ENCODE peak calls at places on chromosomes 1 and 21, in five cellular contexts. Y is esophagus muscularis mucosa, E is stomach, Q is spleen, B is H1. U is an unnamed sample.

GRCh38 chr1:42660907-42661500 is 2.8 kb downstream of the PPIH start:
- DNase-seq in Q (no peak), B (no peak), Y (no peak), E (no peak), U (no peak)

GRCh38 chr1:150309758-150310495 is 11.4 kb upstream of the PRPF3 start:
- DNase-seq in Y (no peak), B (no peak), E (no peak), Q (no peak), U (no peak)

GRCh38 chr21:34889287-34889536 is 159.9 kb downstream of the RUNX1 start:
- DNase-seq in B (no peak), E (peak), Q (peak), Y (peak), U (peak)

GRCh38 chr1:111455642-111456031 is 6.4 kb downstream of the ATP5PB start:
- DNase-seq in E (no peak), Y (no peak), Q (no peak), B (no peak), U (no peak)

GRCh38 chr21:42398130-42398394 is 2.2 kb upstream of the TMPRSS3 start:
- DNase-seq in Q (no peak), Y (no peak), E (no peak), B (no peak), U (no peak)

GRCh38 chr1:169576241-169576933 is 9.9 kb downstream of the F5 start:
- DNase-seq in B (no peak), Y (no peak), E (no peak), Q (no peak), U (no peak)

GRCh38 chr1:113617438-113618141 is 141.7 kb downstream of the PHTF1 start:
- DNase-seq in Q (no peak), B (no peak), E (no peak), Y (no peak), U (no peak)

GRCh38 chr21:16492892-16493291 is 763.1 kb downstream of the USP25 start:
- DNase-seq in B (no peak), E (no peak), Y (no peak), Q (no peak), U (no peak)

GRCh38 chr1:203175237-203176181 is at the start of gene MYBPH:
- DNase-seq in B (no peak), E (no peak), Y (no peak), Q (peak), U (no peak)

GRCh38 chr21:34908424-34909055 is 140.6 kb downstream of the RUNX1 start:
- DNase-seq in Y (no peak), E (no peak), B (no peak), Q (no peak), U (no peak)

GRCh38 chr1:156805766-156806511 is 10.7 kb downstream of the SH2D2A start:
- DNase-seq in E (no peak), Q (no peak), Y (no peak), B (no peak), U (no peak)

GRCh38 chr1:12810691-12811408 is 19.7 kb downstream of the PRAMEF1 start:
- DNase-seq in Y (no peak), E (no peak), B (no peak), Q (no peak), U (no peak)

GRCh38 chr1:246726255-246726679 is 2.1 kb downstream of the SCCPDH start:
- DNase-seq in E (no peak), Y (no peak), B (no peak), Q (no peak), U (no peak)

GRCh38 chr1:216750031-216750627 is 26.9 kb upstream of the ESRRG start:
- DNase-seq in Q (no peak), Y (no peak), E (peak), B (peak), U (no peak)
- TF ChIP-seq CTCF in Q (peak), Y (peak), E (peak), B (peak), U (peak)

GRCh38 chr1:31082385-31082784 is 16.9 kb upstream of the PUM1 start:
- DNase-seq in Y (no peak), Q (no peak), B (no peak), E (no peak), U (no peak)
- TF ChIP-seq POLR2AphosphoS5 in Y (no peak), Q (no peak), B (no peak), E (no peak), U (no peak)

GRCh38 chr1:211842518-211842917 is 12.0 kb upstream of the LPGAT1 start:
- DNase-seq in Y (no peak), B (no peak), Q (no peak), E (no peak), U (no peak)

GRCh38 chr1:211839106-211839505 is 8.5 kb upstream of the LPGAT1 start:
- DNase-seq in Y (no peak), E (no peak), Q (no peak), B (no peak), U (no peak)

GRCh38 chr1:211843018-211843417 is 12.5 kb upstream of the LPGAT1 start:
- DNase-seq in Q (no peak), Y (no peak), E (no peak), B (no peak), U (no peak)

DNA sequence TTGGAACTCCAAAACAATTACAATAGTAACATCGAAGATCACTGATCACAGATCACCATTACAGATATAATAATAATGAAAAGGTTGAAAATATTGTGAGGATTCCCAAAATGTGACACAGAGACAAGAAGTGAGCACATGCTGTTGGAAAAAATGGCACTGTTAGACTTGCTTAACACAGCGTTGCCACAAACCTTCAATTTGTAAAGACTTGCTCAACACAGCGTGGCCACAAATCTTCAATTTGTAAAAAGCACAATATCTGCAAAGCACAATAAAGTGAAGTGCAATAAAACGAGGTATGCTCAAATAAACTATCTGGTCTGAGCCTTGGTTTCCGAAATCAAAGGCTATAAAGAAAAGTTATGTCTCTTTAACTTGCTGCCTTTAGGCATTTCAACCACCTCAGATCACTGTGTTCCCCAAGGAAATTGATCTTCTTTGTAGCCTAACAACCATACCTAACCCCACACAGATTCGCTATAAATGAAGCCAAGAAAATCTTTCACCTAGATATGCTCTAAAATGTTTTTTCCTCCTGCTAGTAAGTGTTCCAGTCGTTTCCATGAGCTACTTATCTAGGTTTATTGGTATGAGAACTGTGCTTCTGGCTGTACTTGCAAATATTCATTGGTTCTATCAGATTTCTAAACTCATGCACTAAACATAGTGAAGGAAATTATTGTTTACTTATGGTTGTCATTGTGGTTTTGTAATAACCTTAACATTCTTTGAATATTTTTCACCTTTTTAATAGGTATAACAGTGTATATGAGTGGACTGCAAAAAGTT is 13.1 kb upstream of the LPGAT1 start:
- DNase-seq in Q (no peak), E (no peak), B (no peak), Y (no peak), U (no peak)
- H3K4me3 ChIP-seq in Q (no peak), E (no peak), B (no peak), Y (no peak), U (no peak)

GRCh38 chr1:33724348-33724747 is 139.5 kb upstream of the HMGB4 start:
- DNase-seq in Y (no peak), B (no peak), E (no peak), Q (no peak), U (no peak)
- TF ChIP-seq CTCF in Y (no peak), B (peak), E (no peak), Q (no peak), U (no peak)

GRCh38 chr1:46403916-46404315 is 9.8 kb downstream of the FAAH start:
- DNase-seq in Q (no peak), Y (no peak), B (no peak), E (no peak), U (no peak)

GRCh38 chr1:46401514-46401913 is 7.4 kb downstream of the FAAH start:
- DNase-seq in Q (no peak), B (no peak), Y (no peak), E (no peak), U (no peak)

GRCh38 chr1:46400398-46400797 is 6.3 kb downstream of the FAAH start:
- DNase-seq in E (no peak), B (no peak), Y (no peak), Q (no peak), U (no peak)

GRCh38 chr1:46404482-46405203 is 10.5 kb downstream of the FAAH start:
- DNase-seq in Q (no peak), E (no peak), Y (no peak), B (no peak), U (no peak)

DNA sequence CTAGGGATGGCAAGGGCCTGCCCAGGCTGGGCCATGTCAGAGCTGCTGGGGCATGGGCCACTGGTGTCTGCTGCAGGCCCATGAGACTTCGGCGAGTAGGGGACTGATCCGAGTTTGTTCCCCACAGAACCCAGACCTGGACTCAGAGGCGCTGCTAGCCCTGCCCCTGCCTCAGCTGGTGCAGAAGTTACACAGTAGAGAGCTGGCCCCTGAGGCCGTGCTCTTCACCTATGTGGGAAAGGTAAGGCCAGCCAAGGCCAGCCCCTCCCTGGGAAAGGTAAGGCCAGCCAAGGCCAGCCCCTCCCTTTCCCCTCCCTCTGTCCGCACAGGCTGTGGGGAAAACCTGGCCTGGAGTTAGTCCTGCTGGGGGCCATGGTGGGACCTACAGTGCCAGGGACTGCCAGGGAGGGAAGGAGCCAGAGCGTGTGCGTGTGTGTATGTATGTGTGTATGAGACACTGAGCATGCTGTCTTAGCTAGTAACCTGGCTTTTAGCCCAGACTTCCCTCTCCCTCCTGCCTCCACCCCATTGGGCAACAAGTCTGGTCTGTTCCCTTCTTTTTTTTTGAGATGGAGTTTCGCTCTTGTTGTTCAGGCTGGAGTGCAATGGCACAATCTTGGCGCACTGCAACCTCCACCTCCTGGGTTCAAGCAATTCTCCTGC is 8.0 kb downstream of the FAAH start:
- DNase-seq in E (peak), Q (no peak), Y (no peak), B (no peak), U (no peak)
- TF ChIP-seq POLR2AphosphoS5 in E (peak), Q (no peak), Y (peak), B (no peak), U (no peak)

GRCh38 chr1:230171337-230172015 is 104.4 kb downstream of the GALNT2 start:
- DNase-seq in Y (no peak), Q (no peak), E (peak), B (no peak), U (no peak)

GRCh38 chr1:230170610-230171009 is 103.6 kb downstream of the GALNT2 start:
- DNase-seq in Y (no peak), Q (no peak), B (no peak), E (no peak), U (no peak)

GRCh38 chr1:230167419-230167852 is 100.4 kb downstream of the GALNT2 start:
- DNase-seq in B (peak), Q (no peak), E (no peak), Y (no peak), U (peak)

GRCh38 chr1:230170153-230170547 is 103.1 kb downstream of the GALNT2 start:
- DNase-seq in Y (no peak), E (no peak), Q (no peak), B (no peak), U (no peak)

GRCh38 chr1:230169454-230170152 is 102.6 kb downstream of the GALNT2 start:
- DNase-seq in B (no peak), Y (no peak), E (no peak), Q (no peak), U (no peak)
- H3K4me3 ChIP-seq in B (no peak), Y (peak), E (no peak), Q (peak), U (no peak)